ENCODE peak calls at places on chromosome 18, in five cellular contexts. P is mucosa of descending colon, E is heart left ventricle, V is A549, N is RWPE2. Y is an unnamed sample.

GRCh38 chr18:59148192-59148591 is 8.5 kb downstream of the SEC11C start:
- ATAC-seq in V (no peak), P (peak), E (no peak), N (no peak), Y (no peak)

GRCh38 chr18:62585274-62586147 is 62.7 kb downstream of the ZCCHC2 start:
- ATAC-seq in E (peak), V (no peak), N (no peak), P (no peak), Y (no peak)

GRCh38 chr18:7488571-7488970 is 78.5 kb upstream of the PTPRM start:
- ATAC-seq in N (no peak), E (no peak), P (no peak), V (peak), Y (no peak)

GRCh38 chr18:13452448-13452811 is 233.9 kb downstream of the LDLRAD4 start:
- ATAC-seq in E (peak), N (peak), V (peak), P (peak), Y (peak)

GRCh38 chr18:11689972-11690570 is 1.0 kb downstream of the GNAL start:
- ATAC-seq in V (peak), N (no peak), P (peak), E (no peak), Y (no peak)

GRCh38 chr18:56028514-56028913 is 440.5 kb upstream of the TCF4 start:
- ATAC-seq in P (no peak), V (no peak), N (peak), E (peak), Y (no peak)

GRCh38 chr18:48581206-48581605 is 42.4 kb downstream of the CTIF start:
- ATAC-seq in P (no peak), N (no peak), E (peak), V (no peak), Y (peak)

GRCh38 chr18:60232541-60232940 is 140.0 kb downstream of the MC4R start:
- ATAC-seq in E (no peak), P (peak), V (no peak), N (peak), Y (no peak)

GRCh38 chr18:3044931-3045698 is 32.2 kb upstream of the LPIN2 start:
- ATAC-seq in E (no peak), P (peak), V (peak), N (peak), Y (no peak)

GRCh38 chr18:70197844-70198243 is 7.6 kb downstream of the RTTN start:
- ATAC-seq in E (no peak), V (no peak), P (no peak), N (no peak), Y (no peak)

GRCh38 chr18:62912885-62913284 is 197.5 kb downstream of the PHLPP1 start:
- ATAC-seq in V (no peak), N (no peak), E (no peak), P (no peak), Y (no peak)

GRCh38 chr18:58562999-58563667 is 65.8 kb downstream of the ALPK2 start:
- ATAC-seq in E (no peak), P (no peak), V (no peak), N (no peak), Y (no peak)

GRCh38 chr18:60534539-60534938 is 162.0 kb upstream of the MC4R start:
- ATAC-seq in N (peak), V (no peak), E (no peak), P (no peak), Y (no peak)

GRCh38 chr18:26894006-26894405 is 28.5 kb upstream of the AQP4 start:
- ATAC-seq in E (no peak), N (no peak), P (no peak), V (no peak), Y (no peak)

GRCh38 chr18:77884454-77884853 is 634.8 kb downstream of the GALR1 start:
- ATAC-seq in N (no peak), E (no peak), V (no peak), P (no peak), Y (no peak)

DNA sequence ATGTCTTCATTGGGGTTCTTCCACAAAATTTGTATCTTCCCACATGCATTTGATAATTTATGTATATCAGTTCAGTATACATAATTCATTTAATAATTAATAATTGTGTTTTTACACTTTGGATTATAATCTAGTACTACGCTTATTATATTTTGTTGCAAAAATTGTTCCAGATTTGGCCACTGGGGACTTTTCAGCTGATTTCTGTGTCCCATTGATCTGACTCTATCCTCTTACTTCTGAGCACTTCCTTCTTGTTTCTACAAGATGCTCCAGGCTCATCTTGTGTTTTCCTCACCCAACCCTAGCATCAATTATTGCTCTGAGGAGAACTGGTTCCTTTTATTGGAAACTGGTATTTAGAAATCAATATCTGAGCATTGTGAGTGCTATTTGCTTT is 215.3 kb upstream of the CDH19 start:
- ATAC-seq in N (no peak), E (no peak), P (no peak), V (no peak), Y (no peak)
- TF ChIP-seq CTCF in N (peak), E (no peak), P (no peak), V (no peak), Y (no peak)

DNA sequence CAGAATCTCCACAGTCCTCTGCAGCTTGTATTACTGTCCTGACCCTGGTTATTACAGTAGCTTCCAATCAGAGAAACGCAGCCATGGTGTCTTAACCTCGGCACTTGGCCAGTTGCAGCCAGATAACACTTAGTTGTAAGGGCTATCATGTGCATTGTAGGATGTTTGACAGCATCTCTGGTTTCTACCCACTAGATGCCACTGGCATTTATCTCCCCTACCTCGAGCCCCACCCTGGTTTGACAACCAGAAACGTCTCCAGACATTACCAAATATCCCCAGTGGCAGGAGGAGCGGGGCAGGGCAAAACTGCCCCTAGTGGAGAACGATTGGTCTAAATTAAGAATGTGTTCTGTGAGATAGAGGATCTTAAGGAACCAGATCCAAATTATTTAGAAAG is 13.1 kb downstream of the DSG2 start:
- ATAC-seq in E (peak), N (no peak), V (peak), P (no peak), Y (no peak)
- TF ChIP-seq CTCF in E (no peak), N (peak), V (peak), P (no peak), Y (no peak)

GRCh38 chr18:31554776-31555175 is 36.9 kb upstream of the TTR start:
- ATAC-seq in E (no peak), N (no peak), P (no peak), V (no peak), Y (no peak)

GRCh38 chr18:31557446-31557845 is 34.2 kb upstream of the TTR start:
- ATAC-seq in V (peak), N (peak), P (no peak), E (no peak), Y (no peak)

GRCh38 chr18:31555971-31556747 is 35.5 kb upstream of the TTR start:
- ATAC-seq in V (peak), P (peak), E (peak), N (peak), Y (peak)

GRCh38 chr18:31551883-31552282 is 39.8 kb upstream of the TTR start:
- ATAC-seq in E (no peak), V (no peak), P (no peak), N (no peak), Y (no peak)

GRCh38 chr18:31553800-31554199 is 37.9 kb upstream of the TTR start:
- ATAC-seq in N (peak), V (peak), E (no peak), P (no peak), Y (no peak)
- TF ChIP-seq CTCF in N (peak), V (no peak), E (no peak), P (no peak), Y (no peak)

DNA sequence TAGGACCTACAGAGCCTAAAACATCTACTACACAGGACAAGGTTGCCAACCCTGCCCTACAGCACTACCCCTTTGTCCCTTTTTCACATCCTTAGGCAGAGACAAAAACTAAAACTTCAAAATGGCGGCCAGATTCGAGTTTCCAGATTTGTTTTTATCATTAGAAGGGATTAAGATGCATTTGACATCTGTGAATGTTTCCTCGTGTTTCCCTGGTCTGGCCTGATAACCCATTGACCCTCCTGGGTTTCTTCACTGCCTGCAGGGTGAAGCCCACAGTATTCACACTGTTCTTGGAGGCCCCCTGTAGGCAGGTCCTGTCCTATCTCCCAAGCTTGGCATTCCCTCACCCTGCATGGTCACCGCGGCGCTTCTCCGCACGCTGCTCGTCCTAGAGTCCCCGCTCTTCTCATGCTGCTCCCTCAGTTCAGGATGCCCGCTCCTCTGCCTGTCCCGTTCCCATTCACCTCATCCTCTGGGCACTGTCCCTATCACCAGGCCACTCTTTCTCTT is 67.6 kb downstream of the TPGS2 start:
- ATAC-seq in V (peak), N (no peak), E (no peak), P (no peak), Y (no peak)
- TF ChIP-seq CTCF in V (no peak), N (no peak), E (no peak), P (no peak), Y (no peak)

Y was measured in gastroesophageal sphincter.